ENCODE peak calls at places on chromosomes 1 and 21, in four cellular contexts. E, H, M and S are unnamed samples.

GRCh38 chr1:214538497-214538896 is 12.9 kb downstream of the PTPN14 start:
- DNase-seq in E (no peak), H (no peak), M (peak), S (no peak)

GRCh38 chr1:45979074-45979777 is 153.2 kb downstream of the PIK3R3 start:
- DNase-seq in E (no peak), H (no peak), M (no peak), S (peak)

GRCh38 chr1:85484264-85484663 is 19.3 kb upstream of the DDAH1 start:
- DNase-seq in E (no peak), H (no peak), M (no peak), S (no peak)

GRCh38 chr1:13699936-13700520 is at the start of gene PRDM2:
- DNase-seq in E (peak), H (peak), M (peak), S (peak)

GRCh38 chr1:10508511-10508951 is 33.8 kb downstream of the PEX14 start:
- DNase-seq in E (no peak), H (no peak), M (no peak), S (peak)

GRCh38 chr1:37153701-37154100 is 119.4 kb upstream of the GRIK3 start:
- DNase-seq in E (no peak), H (no peak), M (no peak), S (no peak)

GRCh38 chr1:117010310-117010969 is 8.9 kb downstream of the CD101 start:
- DNase-seq in E (no peak), H (no peak), M (no peak), S (no peak)

GRCh38 chr1:91546876-91547275 is 46.2 kb downstream of the CDC7 start:
- DNase-seq in E (no peak), H (no peak), M (no peak), S (no peak)

GRCh38 chr1:204435246-204435885 is 23.7 kb upstream of the PPP1R15B start:
- DNase-seq in E (no peak), H (no peak), M (peak), S (peak)

GRCh38 chr1:30749691-30750583 is 7.6 kb downstream of the LAPTM5 start:
- DNase-seq in E (no peak), H (no peak), M (no peak), S (no peak)

GRCh38 chr1:16348414-16349182 is 3.7 kb downstream of the FBXO42 start:
- DNase-seq in E (peak), H (no peak), M (peak), S (peak)

GRCh38 chr1:15248238-15248637 is 1.2 kb downstream of the FHAD1 start:
- DNase-seq in E (no peak), H (no peak), M (no peak), S (no peak)

GRCh38 chr1:205279986-205280385 is 41.6 kb downstream of the NUAK2 start:
- DNase-seq in E (no peak), H (no peak), M (no peak), S (no peak)

GRCh38 chr1:186183970-186184628 is 191.0 kb downstream of the TPR start:
- DNase-seq in E (no peak), H (no peak), M (no peak), S (peak)

GRCh38 chr21:17640821-17641220 is 28.1 kb upstream of the BTG3 start:
- DNase-seq in E (no peak), H (no peak), M (no peak), S (no peak)

GRCh38 chr21:38773108-38774061 is 32.3 kb upstream of the ETS2 start:
- DNase-seq in E (no peak), H (no peak), M (peak), S (peak)
- TF ChIP-seq CTCF in E (no peak), H (no peak), M (no peak), S (no peak)

DNA sequence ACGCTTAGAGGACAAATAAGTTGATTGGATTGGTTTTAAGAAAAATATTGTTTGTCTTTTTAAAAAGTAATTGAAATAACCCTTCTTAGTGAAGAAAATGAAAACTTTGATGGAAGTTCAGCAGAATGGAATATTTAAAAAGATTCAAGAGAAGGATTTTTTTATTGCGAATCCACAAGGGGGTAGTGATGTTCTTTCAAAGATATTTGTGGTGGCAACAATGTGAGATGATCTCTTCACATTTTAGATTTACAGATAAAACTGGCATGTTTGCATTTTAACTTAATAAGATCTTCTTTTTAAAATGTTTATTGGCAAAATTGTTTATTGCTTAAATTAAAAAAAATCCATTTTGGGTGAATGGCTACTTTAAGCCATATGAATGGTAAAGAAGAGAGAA is 8.9 kb downstream of the CAMTA1 start:
- DNase-seq in E (peak), H (no peak), M (peak), S (peak)
- TF ChIP-seq CTCF in E (peak), H (peak), M (peak), S (peak)

DNA sequence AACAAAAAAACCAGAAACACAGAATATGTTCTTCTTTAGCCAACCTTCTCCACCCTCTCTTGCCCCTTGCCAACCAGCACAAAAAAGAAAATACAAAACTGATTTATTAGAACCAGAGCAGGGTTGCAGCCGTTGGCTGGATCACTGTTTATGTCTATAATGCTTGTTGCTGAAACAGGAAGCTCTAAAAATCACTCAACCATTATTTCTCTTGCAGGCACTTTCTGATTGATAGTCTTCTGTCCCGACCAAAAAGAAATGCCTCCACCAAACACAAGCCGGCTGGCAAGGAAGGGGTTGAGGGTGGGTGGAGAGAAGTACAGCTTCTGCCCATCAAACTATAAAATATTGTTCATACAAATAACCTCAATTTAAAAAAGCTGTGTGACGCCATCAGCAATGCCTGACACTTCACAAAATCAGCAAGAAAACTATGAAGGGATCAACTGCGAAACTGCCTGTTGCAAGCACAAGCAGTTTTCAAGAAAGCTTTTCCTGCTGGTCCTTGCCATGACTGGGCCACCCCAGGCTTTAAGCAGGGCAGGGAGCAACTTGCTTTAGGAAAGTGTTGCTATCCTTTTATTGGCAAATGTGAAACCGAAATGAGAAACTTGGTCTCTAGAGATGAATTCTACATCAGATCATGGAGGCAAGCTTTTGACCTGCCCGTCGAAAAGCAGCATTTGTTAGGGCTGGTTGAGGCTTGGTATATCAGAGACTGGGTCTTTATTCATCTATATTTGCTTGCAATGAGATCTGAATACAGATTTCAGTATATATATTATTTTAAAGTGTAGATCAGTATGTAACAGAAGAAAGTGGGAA is 174.2 kb downstream of the RUNX1 start:
- DNase-seq in E (no peak), H (no peak), M (no peak), S (no peak)
- TF ChIP-seq CTCF in E (no peak), H (no peak), M (no peak), S (no peak)

GRCh38 chr21:33622253-33622652 is 19.3 kb downstream of the CRYZL1 start:
- DNase-seq in E (no peak), H (no peak), M (no peak), S (no peak)
- TF ChIP-seq CTCF in E (no peak), H (no peak), M (no peak), S (no peak)

DNA sequence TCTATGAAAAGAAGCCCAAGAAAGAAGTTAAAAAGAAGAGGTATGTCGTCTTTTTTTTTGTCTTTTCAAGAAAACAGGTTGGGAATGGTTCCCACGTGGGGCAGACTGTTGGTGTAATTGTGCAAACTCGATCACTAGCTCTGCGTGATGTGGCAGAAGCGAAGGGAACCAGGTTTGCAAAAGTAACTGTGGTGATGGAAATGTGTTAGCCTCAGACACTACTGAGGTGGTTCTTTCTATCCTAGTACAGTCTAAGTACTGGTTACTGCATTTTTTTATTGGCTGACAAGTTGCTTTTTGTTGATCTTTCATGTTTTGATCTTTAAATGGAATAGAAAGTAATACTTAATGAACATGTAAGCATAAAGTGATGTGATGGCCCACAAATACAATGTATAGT is 8.8 kb downstream of the RPL5 start:
- DNase-seq in E (no peak), H (no peak), M (no peak), S (no peak)
- TF ChIP-seq CTCF in E (no peak), H (no peak), M (no peak), S (no peak)